ENCODE peak calls at places on chromosomes 6 and 20, in ten cellular contexts. Z is right atrium auricular region, C is GM20000, U is tibial artery, H is GM13977, P is lower lobe of right lung, I is endothelial cell, G is uterus, Y is Peyer's patch, W is K562. Q is an unnamed sample.

GRCh38 chr20:24420567-24420966 is 48.9 kb upstream of the SYNDIG1 start:
- DNase-seq in Z (no peak), C (no peak), U (no peak), H (no peak), P (no peak), I (no peak), G (no peak), Y (no peak), W (no peak), Q (no peak)

GRCh38 chr20:50921055-50921454 is 10.2 kb downstream of the ADNP start:
- DNase-seq in Z (no peak), C (no peak), U (no peak), H (no peak), P (no peak), I (no peak), G (no peak), Y (no peak), W (no peak), Q (no peak)

GRCh38 chr6:125858427-125859320 is 67.9 kb downstream of the NCOA7 start:
- DNase-seq in Z (no peak), C (peak), U (no peak), H (peak), P (no peak), I (peak), G (peak), Y (peak), W (peak), Q (no peak)

GRCh38 chr6:105753184-105754097 is 332.7 kb upstream of the PRDM1 start:
- DNase-seq in Z (no peak), C (no peak), U (no peak), H (no peak), P (no peak), I (no peak), G (no peak), Y (peak), W (no peak), Q (no peak)

GRCh38 chr6:158441639-158442308 is 118.1 kb upstream of the TMEM181 start:
- DNase-seq in Z (peak), C (no peak), U (no peak), H (no peak), P (no peak), I (no peak), G (peak), Y (no peak), W (no peak), Q (no peak)

GRCh38 chr20:38631155-38632022 is 29.8 kb downstream of the ARHGAP40 start:
- DNase-seq in Z (no peak), C (no peak), U (no peak), H (no peak), P (no peak), I (no peak), G (no peak), Y (no peak), W (no peak), Q (no peak)

GRCh38 chr6:133358598-133358997 is 117.4 kb downstream of the EYA4 start:
- DNase-seq in Z (no peak), C (no peak), U (no peak), H (no peak), P (no peak), I (no peak), G (no peak), Y (no peak), W (no peak), Q (no peak)

GRCh38 chr6:291697-292505 is at the start of gene DUSP22:
- DNase-seq in Z (peak), C (peak), U (peak), H (peak), P (peak), I (peak), G (peak), Y (peak), W (peak), Q (peak)

DNA sequence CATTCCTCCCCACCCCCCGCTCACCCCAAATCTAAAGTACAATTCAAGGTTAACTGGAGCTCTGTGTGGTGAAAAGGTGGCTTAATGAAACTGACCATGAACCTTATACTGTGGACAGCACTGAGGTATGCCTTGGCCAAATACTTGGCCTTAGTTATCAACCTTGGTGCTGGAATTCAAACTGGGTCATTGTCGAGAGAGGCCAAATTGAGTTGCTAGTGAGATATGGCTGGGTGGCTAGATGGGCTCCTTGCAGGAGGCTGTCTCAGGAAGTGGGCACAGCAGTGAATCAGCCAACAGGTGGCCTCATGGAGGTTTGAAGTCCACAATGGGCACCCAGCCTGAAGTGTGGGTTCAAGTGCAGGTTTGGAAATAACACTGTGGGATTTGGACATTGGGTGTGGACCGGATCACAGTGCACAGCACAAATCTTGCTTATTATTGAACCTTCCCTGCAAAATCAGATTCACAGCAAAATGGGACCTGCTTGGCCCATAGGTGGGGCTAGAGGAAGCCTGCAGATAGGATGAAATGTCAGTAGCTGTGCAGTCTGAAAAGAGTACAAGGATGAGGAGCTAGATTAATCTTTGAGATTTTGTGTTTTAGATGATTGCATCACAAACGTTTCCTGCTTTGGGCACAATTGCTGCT is 5.6 kb upstream of the BTBD3 start:
- DNase-seq in Z (no peak), C (peak), U (no peak), H (peak), P (no peak), I (peak), G (no peak), Y (no peak), W (no peak), Q (no peak)
- TF ChIP-seq CTCF in Z (no peak), C (peak), U (no peak), H (peak), P (peak), I (peak), G (peak), Y (peak), W (peak), Q (peak)

GRCh38 chr6:43856005-43856765 is 86.2 kb downstream of the VEGFA start:
- DNase-seq in Z (no peak), C (no peak), U (no peak), H (no peak), P (peak), I (peak), G (no peak), Y (peak), W (peak), Q (peak)
- TF ChIP-seq CTCF in Z (no peak), C (no peak), U (no peak), H (peak), P (peak), I (peak), G (peak), Y (peak), W (peak), Q (peak)

GRCh38 chr6:137162692-137163303 is 10.6 kb downstream of the IL22RA2 start:
- DNase-seq in Z (no peak), C (no peak), U (no peak), H (no peak), P (no peak), I (no peak), G (no peak), Y (no peak), W (no peak), Q (no peak)

GRCh38 chr6:137166247-137167098 is 7.0 kb downstream of the IL22RA2 start:
- DNase-seq in Z (no peak), C (no peak), U (no peak), H (no peak), P (no peak), I (no peak), G (no peak), Y (no peak), W (no peak), Q (no peak)

GRCh38 chr6:137167702-137168377 is 5.6 kb downstream of the IL22RA2 start:
- DNase-seq in Z (no peak), C (no peak), U (no peak), H (no peak), P (no peak), I (no peak), G (no peak), Y (no peak), W (no peak), Q (no peak)

GRCh38 chr6:137163732-137164318 is 9.6 kb downstream of the IL22RA2 start:
- DNase-seq in Z (no peak), C (no peak), U (no peak), H (no peak), P (no peak), I (no peak), G (no peak), Y (no peak), W (no peak), Q (no peak)

DNA sequence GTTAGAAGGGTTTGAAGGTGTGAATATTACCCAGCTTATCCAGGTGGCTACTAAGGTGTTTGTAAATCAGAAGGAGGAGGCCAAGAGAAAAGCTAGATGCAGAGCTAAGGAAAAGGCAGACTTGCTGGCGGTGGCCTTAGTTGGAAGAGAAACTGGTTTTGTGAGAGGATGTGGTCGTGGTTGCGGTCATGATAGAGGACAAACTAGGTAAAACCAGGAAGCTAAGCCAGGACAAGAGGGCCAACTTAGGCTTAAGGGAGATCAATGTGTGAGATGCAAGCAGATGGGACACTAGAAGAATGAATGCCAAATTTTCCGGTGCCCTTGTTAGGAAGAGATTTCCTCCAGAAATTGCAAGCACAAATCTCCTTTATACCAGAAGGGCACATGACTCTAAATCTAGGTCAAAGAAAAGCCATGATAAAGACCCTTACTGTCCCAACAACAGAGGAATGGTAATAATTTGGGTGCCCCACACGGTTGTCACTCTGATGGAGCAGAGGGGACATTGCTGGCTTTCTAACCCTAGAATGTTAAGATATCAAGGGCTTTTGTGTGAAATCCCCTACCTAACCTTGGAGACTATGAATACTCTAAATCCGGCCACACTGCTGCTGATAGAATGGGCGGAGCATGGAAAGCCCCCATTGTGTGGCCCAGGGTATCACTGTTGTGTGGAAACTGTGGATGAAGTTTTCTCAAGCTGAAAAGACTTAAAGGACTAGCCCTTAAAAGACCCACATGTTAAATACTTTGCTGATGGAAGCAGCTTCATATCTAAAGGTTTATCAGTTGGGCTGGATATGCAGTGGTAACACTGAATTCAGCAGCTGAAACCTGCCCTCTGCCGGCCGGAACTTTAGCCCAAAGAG is 7.8 kb downstream of the IL22RA2 start:
- DNase-seq in Z (no peak), C (peak), U (no peak), H (peak), P (no peak), I (no peak), G (no peak), Y (peak), W (peak), Q (no peak)
- TF ChIP-seq CTCF in Z (no peak), C (no peak), U (no peak), H (peak), P (no peak), I (no peak), G (no peak), Y (peak), W (peak), Q (no peak)

GRCh38 chr20:60050193-60050960 is 92.2 kb downstream of the CDH26 start:
- DNase-seq in Z (peak), C (no peak), U (no peak), H (no peak), P (no peak), I (no peak), G (no peak), Y (no peak), W (no peak), Q (no peak)
- TF ChIP-seq CTCF in Z (no peak), C (no peak), U (no peak), H (no peak), P (peak), I (peak), G (no peak), Y (peak), W (peak), Q (peak)

GRCh38 chr6:71103150-71103549 is 146.3 kb upstream of the B3GAT2 start:
- DNase-seq in Z (no peak), C (no peak), U (no peak), H (no peak), P (no peak), I (no peak), G (no peak), Y (no peak), W (no peak), Q (no peak)
- TF ChIP-seq CTCF in Z (no peak), C (no peak), U (no peak), H (no peak), P (no peak), I (no peak), G (no peak), Y (no peak), W (no peak), Q (no peak)

GRCh38 chr6:32137454-32137853 is 7.4 kb upstream of the FKBPL start:
- DNase-seq in Z (no peak), C (no peak), U (no peak), H (no peak), P (no peak), I (no peak), G (no peak), Y (no peak), W (no peak), Q (no peak)
- TF ChIP-seq CTCF in Z (no peak), C (no peak), U (no peak), H (no peak), P (no peak), I (no peak), G (no peak), Y (no peak), W (no peak), Q (no peak)

GRCh38 chr6:73614802-73615201 is 39.0 kb downstream of the SLC17A5 start:
- DNase-seq in Z (no peak), C (no peak), U (no peak), H (no peak), P (no peak), I (no peak), G (no peak), Y (no peak), W (no peak), Q (no peak)
- TF ChIP-seq CTCF in Z (no peak), C (no peak), U (no peak), H (no peak), P (no peak), I (no peak), G (no peak), Y (no peak), W (no peak), Q (no peak)

DNA sequence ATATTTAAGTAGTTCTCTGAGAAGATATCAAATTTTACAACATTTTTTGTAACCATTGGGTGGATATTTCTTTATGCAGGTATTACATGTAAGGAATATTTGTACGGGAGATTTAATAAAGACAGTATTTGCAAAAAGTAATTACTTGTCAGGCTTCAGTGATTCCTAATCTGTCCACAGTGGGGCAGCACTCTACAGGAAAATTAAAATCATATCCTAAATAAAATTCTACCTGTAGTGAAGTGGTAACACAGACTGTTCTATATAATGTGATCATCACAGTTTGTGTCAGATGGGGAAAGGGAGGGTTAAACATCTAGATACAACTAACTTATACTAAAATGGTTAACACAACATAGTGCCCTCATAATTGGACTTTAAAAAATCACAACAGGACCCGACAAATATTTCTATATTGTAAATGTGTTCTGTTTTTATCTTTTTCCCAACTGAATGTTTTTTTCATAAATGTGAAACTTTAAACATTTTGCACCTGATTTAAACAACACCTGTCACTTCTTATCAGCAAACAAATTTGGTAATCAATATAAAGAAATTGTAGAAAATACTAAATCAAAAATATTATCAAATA is 145.6 kb upstream of the MANEA start:
- DNase-seq in Z (no peak), C (peak), U (no peak), H (peak), P (no peak), I (peak), G (no peak), Y (peak), W (peak), Q (peak)
- TF ChIP-seq CTCF in Z (peak), C (peak), U (peak), H (peak), P (peak), I (peak), G (peak), Y (peak), W (peak), Q (peak)

Q was measured in progenitor cell of endocrine pancreas.